ENCODE peak calls at places on chromosome 20, in four cellular contexts. V is upper lobe of right lung, X is keratinocyte, N is bronchial epithelial cell. A is an unnamed sample.

GRCh38 chr20:35275741-35276251 is 2.1 kb downstream of the MMP24OS start:
- DNase-seq in V (no peak), X (no peak), N (no peak), A (no peak)

GRCh38 chr20:8447262-8448120 is 315.4 kb downstream of the PLCB1 start:
- DNase-seq in V (no peak), X (no peak), N (no peak), A (no peak)

GRCh38 chr20:37096415-37097039 is 730 bp upstream of the RBL1 start:
- DNase-seq in V (no peak), X (no peak), N (no peak), A (no peak)

GRCh38 chr20:57205625-57206219 is 60.7 kb downstream of the BMP7 start:
- DNase-seq in V (no peak), X (peak), N (peak), A (peak)

GRCh38 chr20:43746344-43747137 is 19.7 kb upstream of the GTSF1L start:
- DNase-seq in V (no peak), X (no peak), N (no peak), A (no peak)

GRCh38 chr20:51529758-51530157 is 12.8 kb downstream of the NFATC2 start:
- DNase-seq in V (no peak), X (no peak), N (no peak), A (peak)

GRCh38 chr20:11048739-11049138 is 374.9 kb upstream of the JAG1 start:
- DNase-seq in V (no peak), X (no peak), N (no peak), A (no peak)

GRCh38 chr20:19802492-19803158 is 44.6 kb downstream of the RIN2 start:
- DNase-seq in V (no peak), X (no peak), N (peak), A (no peak)

GRCh38 chr20:43188861-43189613 is 669 bp downstream of the PTPRT start:
- DNase-seq in V (no peak), X (no peak), N (no peak), A (no peak)

GRCh38 chr20:16708590-16708989 is 21.2 kb upstream of the SNRPB2 start:
- DNase-seq in V (no peak), X (no peak), N (no peak), A (no peak)

GRCh38 chr20:363319-364078 is 16.6 kb downstream of the NRSN2 start:
- DNase-seq in V (no peak), X (no peak), N (peak), A (no peak)

GRCh38 chr20:49813305-49813974 is 812 bp downstream of the SLC9A8 start:
- DNase-seq in V (no peak), X (no peak), N (no peak), A (no peak)

GRCh38 chr20:49353348-49353747 is 75.5 kb upstream of the ZNFX1 start:
- DNase-seq in V (no peak), X (no peak), N (no peak), A (no peak)

GRCh38 chr20:11443382-11444119 is 474.1 kb upstream of the BTBD3 start:
- DNase-seq in V (no peak), X (no peak), N (no peak), A (no peak)

GRCh38 chr20:37245671-37246237 is 15.9 kb downstream of the GHRH start:
- DNase-seq in V (no peak), X (no peak), N (no peak), A (no peak)

GRCh38 chr20:53668981-53669380 is 75.3 kb upstream of the ZNF217 start:
- DNase-seq in V (no peak), X (no peak), N (no peak), A (no peak)

GRCh38 chr20:25987073-25987927 is 290.6 kb upstream of the ZNF337 start:
- DNase-seq in V (peak), X (no peak), N (peak), A (peak)

GRCh38 chr20:36969478-36970186 is 18.1 kb upstream of the SAMHD1 start:
- DNase-seq in V (no peak), X (no peak), N (no peak), A (peak)

GRCh38 chr20:3557237-3557636 is 86.4 kb downstream of the ATRN start:
- DNase-seq in V (no peak), X (no peak), N (no peak), A (no peak)
- H3K4me3 ChIP-seq in V (no peak), X (no peak), N (no peak), A (no peak)

DNA sequence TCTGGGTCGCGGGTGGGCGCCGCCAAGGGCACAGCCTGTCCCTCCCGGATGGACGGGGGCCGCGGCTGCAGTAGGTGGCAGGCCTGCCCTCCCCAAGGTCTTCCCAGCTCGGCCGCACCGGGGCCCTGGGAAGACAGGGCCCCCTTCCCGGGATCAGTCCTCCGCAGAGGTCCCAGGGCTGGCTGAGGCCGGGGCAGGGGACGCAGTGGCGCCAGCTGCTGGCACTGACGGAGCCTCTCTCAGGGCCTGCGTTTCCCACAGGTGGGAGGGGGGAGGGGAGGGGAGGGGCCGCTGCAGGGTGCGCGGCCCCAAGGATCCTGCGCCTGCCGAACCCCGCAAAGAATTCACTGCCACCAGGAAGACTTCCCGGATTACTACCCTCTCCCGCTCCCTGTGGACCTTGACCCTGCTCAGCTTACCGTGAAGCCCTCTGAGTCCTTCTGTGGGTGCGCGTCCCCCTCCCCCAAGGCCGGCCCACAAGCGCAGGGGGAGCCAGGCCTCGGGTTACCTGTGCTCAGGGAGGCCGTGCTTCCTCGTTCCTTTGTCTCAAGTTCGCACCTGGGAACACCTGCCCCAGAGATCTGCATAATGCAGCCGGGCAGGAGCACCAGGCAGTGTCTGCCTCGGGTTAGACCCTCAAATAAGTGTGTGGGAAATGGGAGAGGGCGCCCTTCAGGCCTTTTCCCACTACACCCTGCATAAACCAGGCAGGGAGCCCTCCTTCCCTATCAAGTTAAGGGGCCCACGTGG is 5.1 kb downstream of the LZTS3 start:
- DNase-seq in V (peak), X (no peak), N (no peak), A (no peak)
- TF ChIP-seq CTCF in V (peak), X (no peak), N (peak), A (no peak)

GRCh38 chr20:63553933-63554290 is at the start of gene FNDC11:
- DNase-seq in V (peak), X (no peak), N (no peak), A (no peak)

GRCh38 chr20:63552481-63553249 is 1.3 kb upstream of the FNDC11 start:
- DNase-seq in V (no peak), X (peak), N (peak), A (no peak)

GRCh38 chr20:63555661-63556381 is 1.9 kb downstream of the FNDC11 start:
- DNase-seq in V (no peak), X (no peak), N (no peak), A (no peak)

GRCh38 chr20:63553251-63553932 is 567 bp upstream of the FNDC11 start:
- DNase-seq in V (peak), X (peak), N (peak), A (peak)

DNA sequence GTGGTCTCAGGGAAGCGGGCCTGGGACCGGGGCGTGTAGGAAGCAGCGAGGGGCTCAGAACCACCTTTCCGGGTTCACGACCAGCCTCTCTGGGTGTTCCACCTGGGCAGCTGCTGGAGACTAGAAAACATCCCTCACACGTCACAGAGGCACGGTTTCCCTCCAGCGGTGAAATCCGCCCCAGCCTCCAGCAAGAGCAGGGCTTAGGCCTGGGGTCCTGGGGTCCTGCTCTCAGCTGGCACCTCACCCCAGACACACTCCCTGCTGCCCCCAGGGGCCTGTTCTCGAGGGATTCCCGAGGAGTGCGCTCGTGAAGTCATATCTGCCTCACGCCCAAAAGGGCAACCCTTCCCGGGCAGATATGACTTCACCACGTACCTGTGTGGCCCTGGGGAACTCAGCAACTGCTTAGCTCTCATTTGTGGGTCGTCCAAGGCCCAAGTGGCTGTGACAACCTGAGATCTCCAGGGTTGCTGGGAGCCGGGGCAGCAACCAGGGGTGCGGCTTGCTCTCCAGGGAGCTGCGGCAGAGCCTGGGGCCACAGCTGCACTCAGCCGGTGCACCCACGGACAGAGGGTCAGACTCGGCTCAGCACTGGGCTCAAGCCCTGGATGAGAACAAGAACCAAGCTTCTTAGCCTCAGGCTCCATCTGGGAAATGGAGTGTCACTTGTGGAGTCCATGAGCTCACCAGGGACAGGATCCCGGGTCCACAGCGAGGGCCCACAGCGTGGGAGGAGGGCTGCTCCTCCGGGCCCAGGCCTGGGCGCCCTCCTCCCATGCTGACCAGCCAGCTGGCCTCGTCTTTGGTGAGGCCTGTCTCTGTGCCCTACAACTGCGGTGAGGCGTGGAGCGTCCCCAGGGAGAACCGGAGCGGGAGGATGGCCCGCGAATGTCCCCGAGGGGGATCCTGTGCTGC is 661 bp downstream of the FNDC11 start:
- DNase-seq in V (no peak), X (no peak), N (no peak), A (no peak)
- H3K4me3 ChIP-seq in V (peak), X (peak), N (peak), A (no peak)

DNA sequence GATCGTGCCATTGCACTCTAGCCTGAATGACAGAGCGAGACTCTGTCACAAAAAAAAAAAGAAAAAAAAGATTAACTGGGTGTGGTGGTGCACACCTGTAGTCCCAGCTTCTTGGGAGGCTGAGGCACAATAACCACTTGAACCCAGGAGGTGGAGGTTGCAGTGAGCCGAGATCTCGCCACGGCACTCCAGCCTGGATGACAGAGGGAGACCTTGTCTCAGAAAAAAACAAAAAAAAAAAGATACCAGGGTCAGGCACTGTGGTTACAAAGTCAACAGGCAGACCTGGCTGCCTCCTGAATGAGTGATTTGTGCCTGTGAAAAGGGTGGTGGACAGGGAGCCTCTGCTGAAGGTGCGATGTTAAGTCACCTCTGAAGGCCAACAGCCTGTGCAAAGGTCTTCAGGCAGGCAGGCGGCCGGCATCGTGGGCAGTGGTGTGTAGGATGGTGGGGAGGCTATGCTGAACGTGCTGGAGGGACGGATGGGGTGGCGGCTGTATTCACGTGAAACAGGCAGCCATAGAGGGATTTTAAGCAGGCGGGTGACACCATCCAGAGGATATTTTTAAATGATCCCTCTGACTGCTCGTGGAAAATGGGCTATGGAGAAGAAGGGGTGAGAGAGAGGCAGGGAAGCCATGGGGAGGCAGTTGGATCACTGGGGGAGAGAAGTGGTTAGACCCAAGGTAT is 41.4 kb downstream of the NOL4L start:
- DNase-seq in V (no peak), X (no peak), N (no peak), A (no peak)
- TF ChIP-seq CTCF in V (no peak), X (no peak), N (no peak), A (no peak)

DNA sequence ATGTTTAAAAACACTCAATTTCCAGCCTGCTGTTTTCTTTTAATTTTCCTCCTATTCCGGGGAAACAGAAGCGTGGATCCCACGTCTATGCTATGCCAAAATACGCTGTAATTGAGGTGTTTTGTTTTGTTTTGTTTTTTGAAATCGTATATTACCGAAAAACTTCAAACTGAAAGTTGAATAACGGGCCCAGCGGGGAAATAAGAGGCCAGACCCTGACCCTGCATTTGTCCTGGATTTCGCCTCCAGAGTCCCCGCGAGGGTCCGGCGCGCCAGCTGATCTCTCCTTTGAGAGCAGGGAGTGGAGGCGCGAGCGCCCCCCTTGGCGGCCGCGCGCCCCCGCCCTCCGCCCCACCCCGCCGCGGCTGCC is 335 bp upstream of the BMP2 start:
- DNase-seq in V (no peak), X (no peak), N (no peak), A (peak)
- H3K4me3 ChIP-seq in V (peak), X (peak), N (peak), A (peak)

GRCh38 chr20:39112196-39112743 is 150.1 kb downstream of the DHX35 start:
- DNase-seq in V (no peak), X (no peak), N (peak), A (peak)
- TF ChIP-seq CTCF in V (peak), X (peak), N (peak), A (peak)